ENCODE peak calls at places on chromosomes 11 and 22, in nine cellular contexts. N is heart left ventricle; L is dorsolateral prefrontal cortex; D is adrenal gland; H is cardiac muscle cell; W is osteoblast; I is chondrocyte; U is fibroblast of mammary gland; V is CD8-positive, alpha-beta T cell. S is an unnamed sample.

GRCh38 chr11:80473562-80473961 is 1032.7 kb upstream of the TENM4 start:
- DNase-seq in N (no peak), L (no peak), D (no peak), H (no peak), W (no peak), I (no peak), U (no peak), V (no peak), S (no peak)

GRCh38 chr11:34624069-34624468 is 3.2 kb downstream of the EHF start:
- DNase-seq in N (no peak), L (no peak), D (no peak), H (no peak), W (no peak), I (no peak), U (no peak), V (no peak), S (no peak)

GRCh38 chr11:61160487-61161189 is 588 bp downstream of the VPS37C start:
- DNase-seq in N (peak), L (no peak), D (no peak), H (no peak), W (no peak), I (no peak), U (peak), V (no peak), S (no peak)

GRCh38 chr11:15845261-15845660 is 511.1 kb downstream of the SOX6 start:
- DNase-seq in N (no peak), L (no peak), D (no peak), H (no peak), W (no peak), I (no peak), U (no peak), V (no peak), S (no peak)

GRCh38 chr22:50691521-50691920 is 18.9 kb downstream of the SHANK3 start:
- DNase-seq in N (no peak), L (peak), D (no peak), H (peak), W (peak), I (no peak), U (peak), V (no peak), S (no peak)

GRCh38 chr11:57460017-57460755 is at the start of gene RTN4RL2:
- DNase-seq in N (peak), L (no peak), D (peak), H (peak), W (peak), I (no peak), U (peak), V (no peak), S (no peak)

GRCh38 chr22:47275479-47276218 is 513.2 kb downstream of the TBC1D22A start:
- DNase-seq in N (no peak), L (no peak), D (no peak), H (peak), W (no peak), I (no peak), U (no peak), V (no peak), S (no peak)

GRCh38 chr11:109864161-109864661 is 229.0 kb upstream of the ZC3H12C start:
- DNase-seq in N (no peak), L (no peak), D (no peak), H (no peak), W (no peak), I (no peak), U (no peak), V (no peak), S (no peak)

GRCh38 chr11:82864268-82864667 is 36.0 kb downstream of the PRCP start:
- DNase-seq in N (no peak), L (peak), D (peak), H (peak), W (peak), I (no peak), U (peak), V (no peak), S (no peak)

GRCh38 chr11:101292661-101293240 is 163.1 kb upstream of the PGR start:
- DNase-seq in N (no peak), L (no peak), D (no peak), H (no peak), W (no peak), I (no peak), U (no peak), V (no peak), S (no peak)

GRCh38 chr22:49604732-49605302 is 222.9 kb downstream of the BRD1 start:
- DNase-seq in N (no peak), L (no peak), D (no peak), H (no peak), W (no peak), I (no peak), U (no peak), V (no peak), S (no peak)

GRCh38 chr22:45090364-45090960 is 73.3 kb upstream of the NUP50 start:
- DNase-seq in N (no peak), L (no peak), D (no peak), H (peak), W (peak), I (no peak), U (no peak), V (no peak), S (no peak)

GRCh38 chr11:57567512-57568329 is at the start of gene UBE2L6:
- DNase-seq in N (peak), L (peak), D (peak), H (peak), W (peak), I (no peak), U (peak), V (peak), S (peak)

DNA sequence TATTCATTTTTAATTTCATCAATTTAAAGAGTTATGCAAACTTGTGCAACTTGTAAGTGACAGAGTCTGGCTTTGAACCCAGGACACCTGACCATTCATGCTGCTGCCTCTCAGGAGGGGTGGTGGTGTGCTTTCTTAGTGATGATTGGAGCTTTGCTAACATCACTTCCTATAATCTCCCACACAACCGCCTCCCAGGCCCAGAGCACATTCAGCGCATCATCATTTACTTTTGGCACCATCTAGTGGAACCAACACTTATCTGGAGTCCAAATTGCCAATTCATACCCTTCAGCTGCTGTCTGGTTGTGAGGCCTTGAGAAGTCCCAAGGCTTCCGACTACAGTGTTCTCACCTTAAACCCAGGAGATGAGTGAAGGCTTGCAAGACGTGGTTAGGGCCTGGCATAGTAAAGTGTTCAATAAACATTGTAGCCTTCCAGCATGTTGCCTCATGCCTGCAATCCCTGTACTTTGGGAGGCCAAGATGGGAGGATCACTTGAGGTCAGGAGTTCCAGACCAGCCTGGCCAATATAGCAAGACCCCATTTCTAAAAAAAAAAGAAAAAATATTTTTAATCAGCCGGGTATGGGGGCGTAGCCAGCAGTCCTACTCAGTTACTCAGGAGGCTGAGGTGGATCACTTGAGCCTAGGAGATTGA is 1.1 kb upstream of the TTLL1 start:
- DNase-seq in N (no peak), L (peak), D (peak), H (peak), W (peak), I (no peak), U (peak), V (no peak), S (peak)
- TF ChIP-seq CTCF in N (no peak), L (peak), D (peak), H (peak), W (peak), I (peak), U (peak), V (peak), S (no peak)

GRCh38 chr11:128803440-128803839 is 63.7 kb downstream of the KCNJ1 start:
- DNase-seq in N (no peak), L (no peak), D (no peak), H (peak), W (no peak), I (no peak), U (no peak), V (no peak), S (no peak)

GRCh38 chr11:128804481-128804880 is 62.6 kb downstream of the KCNJ1 start:
- DNase-seq in N (no peak), L (no peak), D (no peak), H (peak), W (no peak), I (no peak), U (peak), V (no peak), S (no peak)

GRCh38 chr11:128806496-128807261 is 60.4 kb downstream of the KCNJ1 start:
- DNase-seq in N (no peak), L (no peak), D (no peak), H (no peak), W (no peak), I (no peak), U (peak), V (no peak), S (no peak)

GRCh38 chr11:128800871-128801417 is 66.2 kb downstream of the KCNJ1 start:
- DNase-seq in N (no peak), L (no peak), D (no peak), H (no peak), W (no peak), I (no peak), U (no peak), V (no peak), S (no peak)

GRCh38 chr11:128802358-128802981 is 64.6 kb downstream of the KCNJ1 start:
- DNase-seq in N (no peak), L (no peak), D (no peak), H (peak), W (peak), I (no peak), U (no peak), V (no peak), S (no peak)
- TF ChIP-seq CTCF in N (peak), L (peak), D (peak), H (peak), W (peak), I (peak), U (peak), V (no peak), S (no peak)

GRCh38 chr11:46547579-46547978 is 46.2 kb downstream of the AMBRA1 start:
- DNase-seq in N (no peak), L (no peak), D (no peak), H (no peak), W (no peak), I (no peak), U (no peak), V (no peak), S (no peak)

GRCh38 chr11:46537851-46538295 is 56.0 kb downstream of the AMBRA1 start:
- DNase-seq in N (no peak), L (peak), D (peak), H (peak), W (peak), I (no peak), U (peak), V (peak), S (no peak)

GRCh38 chr11:46543564-46543963 is 50.3 kb downstream of the AMBRA1 start:
- DNase-seq in N (no peak), L (no peak), D (no peak), H (no peak), W (no peak), I (no peak), U (no peak), V (no peak), S (no peak)

GRCh38 chr11:46537121-46537520 is 56.7 kb downstream of the AMBRA1 start:
- DNase-seq in N (no peak), L (no peak), D (no peak), H (peak), W (no peak), I (no peak), U (no peak), V (no peak), S (no peak)

DNA sequence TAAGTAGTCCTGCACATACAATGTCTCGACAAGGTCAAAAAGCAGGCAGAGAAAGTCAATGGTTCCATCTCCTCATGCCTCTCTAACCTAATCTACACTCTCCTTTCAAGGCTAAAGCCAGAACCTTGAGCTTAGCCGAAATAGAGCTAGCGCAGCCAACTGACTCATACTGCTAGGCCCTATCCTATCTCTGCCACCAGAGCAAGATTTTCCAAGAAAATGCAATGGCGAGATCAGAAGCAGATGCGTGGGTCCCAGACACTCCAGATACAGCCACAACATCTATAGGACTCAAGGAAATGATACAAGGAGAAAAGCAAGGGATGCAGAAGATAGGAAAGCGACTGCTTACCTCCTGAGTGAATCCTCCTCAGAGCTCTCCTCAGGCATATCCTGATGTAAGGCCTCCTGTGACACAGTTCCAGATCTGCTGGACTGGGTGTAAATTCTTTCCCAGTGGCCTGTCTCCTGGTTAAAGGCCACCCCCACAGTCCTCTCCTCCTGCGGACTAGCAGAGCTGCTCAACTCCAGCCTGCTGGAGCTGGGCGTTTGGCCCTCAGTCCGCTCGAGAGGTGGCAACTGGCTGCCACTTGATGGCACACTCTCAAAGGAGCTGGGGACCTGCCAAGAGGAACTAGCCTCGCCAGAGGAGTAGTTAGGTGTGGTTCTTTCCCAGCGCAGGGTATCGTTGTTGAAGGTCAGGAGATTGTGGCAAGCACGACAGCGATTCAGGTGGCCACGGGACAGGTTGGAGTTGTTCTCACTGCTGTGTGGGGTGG is 52.0 kb downstream of the AMBRA1 start:
- DNase-seq in N (peak), L (peak), D (peak), H (no peak), W (no peak), I (no peak), U (no peak), V (no peak), S (no peak)
- TF ChIP-seq CTCF in N (no peak), L (no peak), D (peak), H (no peak), W (no peak), I (no peak), U (no peak), V (no peak), S (no peak)

DNA sequence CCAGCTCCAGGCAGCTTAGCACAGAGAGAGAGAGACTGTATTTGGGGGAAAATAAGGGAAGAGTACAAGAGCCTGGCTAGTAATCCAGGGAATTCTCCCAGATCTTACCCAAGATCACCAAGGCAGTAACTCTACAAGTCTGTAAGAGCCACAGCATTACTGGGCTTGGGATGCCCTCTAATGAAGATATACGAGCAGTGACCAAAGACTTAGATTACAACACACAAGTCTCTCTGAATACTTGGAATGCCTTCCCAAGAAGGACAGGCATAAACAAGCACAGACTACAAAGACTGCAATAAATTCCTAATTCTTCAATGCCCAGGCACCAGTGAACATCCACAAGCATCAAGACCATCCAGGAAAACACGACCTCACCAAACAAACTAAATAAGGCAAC is 17.7 kb downstream of the DNAJC24 start:
- DNase-seq in N (no peak), L (no peak), D (no peak), H (peak), W (no peak), I (no peak), U (no peak), V (no peak), S (no peak)
- TF ChIP-seq CTCF in N (no peak), L (no peak), D (no peak), H (no peak), W (no peak), I (no peak), U (no peak), V (no peak), S (no peak)

GRCh38 chr22:48488611-48489456 is 1338.8 kb downstream of the BRD1 start:
- DNase-seq in N (no peak), L (peak), D (no peak), H (no peak), W (peak), I (no peak), U (no peak), V (no peak), S (no peak)

GRCh38 chr22:48486163-48486957 is 1341.3 kb downstream of the BRD1 start:
- DNase-seq in N (no peak), L (peak), D (no peak), H (no peak), W (no peak), I (no peak), U (no peak), V (no peak), S (no peak)

GRCh38 chr22:48489551-48490512 is 1337.8 kb downstream of the BRD1 start:
- DNase-seq in N (peak), L (peak), D (no peak), H (peak), W (peak), I (peak), U (no peak), V (no peak), S (no peak)

GRCh38 chr22:48490513-48491411 is 1336.9 kb downstream of the BRD1 start:
- DNase-seq in N (peak), L (peak), D (no peak), H (no peak), W (peak), I (peak), U (no peak), V (no peak), S (no peak)

GRCh38 chr22:48488149-48488551 is 1339.5 kb downstream of the BRD1 start:
- DNase-seq in N (no peak), L (peak), D (no peak), H (no peak), W (no peak), I (no peak), U (no peak), V (no peak), S (no peak)
- TF ChIP-seq CTCF in N (no peak), L (peak), D (no peak), H (no peak), W (no peak), I (peak), U (no peak), V (no peak), S (no peak)

GRCh38 chr11:8867856-8868705 is 42.9 kb upstream of the AKIP1 start:
- DNase-seq in N (no peak), L (no peak), D (no peak), H (peak), W (no peak), I (no peak), U (peak), V (no peak), S (no peak)
- TF ChIP-seq CTCF in N (no peak), L (no peak), D (no peak), H (no peak), W (no peak), I (no peak), U (no peak), V (no peak), S (no peak)

GRCh38 chr22:25027959-25028840 is 75.7 kb downstream of the KIAA1671 start:
- DNase-seq in N (no peak), L (no peak), D (no peak), H (peak), W (peak), I (no peak), U (no peak), V (no peak), S (no peak)
- TF ChIP-seq CTCF in N (peak), L (peak), D (peak), H (peak), W (peak), I (peak), U (peak), V (no peak), S (peak)

DNA sequence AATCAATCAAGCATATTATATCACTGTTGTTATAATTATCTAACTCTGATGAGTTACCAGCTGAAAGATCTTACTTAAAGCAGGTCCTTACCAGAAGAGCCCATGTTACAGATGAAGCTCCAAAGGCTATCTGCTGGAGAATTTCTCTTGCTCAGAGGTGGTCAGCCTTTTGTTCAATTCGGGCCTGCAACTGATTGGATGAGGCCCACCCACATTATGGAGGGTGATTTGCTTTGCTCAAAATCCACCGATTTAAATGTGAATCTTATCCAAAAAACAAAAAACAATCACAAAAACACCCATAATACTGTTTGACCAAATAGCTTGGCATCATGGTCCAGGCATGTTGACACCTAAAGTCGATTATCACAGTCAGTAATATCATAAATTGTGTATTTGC is 348.6 kb upstream of the ANO3 start:
- DNase-seq in N (no peak), L (no peak), D (no peak), H (no peak), W (no peak), I (no peak), U (no peak), V (no peak), S (no peak)
- TF ChIP-seq CTCF in N (no peak), L (no peak), D (no peak), H (no peak), W (no peak), I (no peak), U (no peak), V (no peak), S (no peak)

DNA sequence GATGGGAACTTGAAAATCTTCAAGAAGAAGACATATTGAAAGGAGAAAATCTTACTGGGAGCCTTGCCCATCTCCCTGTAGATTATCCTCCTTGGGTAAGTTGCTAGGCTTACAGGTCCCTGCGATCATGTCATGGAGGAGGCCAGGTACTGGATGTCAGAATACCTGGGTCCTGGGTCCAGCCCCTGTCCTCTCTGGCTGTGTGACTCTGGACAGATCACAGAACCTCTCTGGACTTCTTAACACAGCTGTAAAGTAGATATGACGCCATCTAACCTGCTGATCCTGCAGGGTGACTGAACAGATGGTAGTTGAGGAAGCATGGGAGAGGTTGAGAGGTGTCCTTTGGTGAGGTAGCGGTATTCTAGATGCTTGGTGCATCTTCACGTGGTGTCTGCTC is 4.1 kb downstream of the TSKU start:
- DNase-seq in N (no peak), L (no peak), D (no peak), H (no peak), W (peak), I (peak), U (no peak), V (no peak), S (no peak)
- TF ChIP-seq CTCF in N (no peak), L (no peak), D (no peak), H (no peak), W (no peak), I (no peak), U (no peak), V (no peak), S (no peak)

S was measured in thoracic aorta.